ENCODE peak calls at places on chromosomes 1 and 21, in six cellular contexts. Y is lung; K is H9; R is esophagus muscularis mucosa; C is uterus; G is naive thymus-derived CD4-positive, alpha-beta T cell. Z is an unnamed sample. For H3K4me1, the result is how much of the 10 kb centered on the place peaks cover.

GRCh38 chr1:198701250-198701649 is 62.4 kb downstream of the PTPRC start:
- DNase-seq in R (no peak), Y (no peak), C (no peak), K (no peak), G (no peak), Z (no peak)

GRCh38 chr1:30906631-30907389 is 1.7 kb downstream of the SDC3 start:
- DNase-seq in Y (no peak), K (no peak), G (no peak), R (no peak), C (peak), Z (no peak)

GRCh38 chr1:100584761-100585745 is 47.1 kb downstream of the GPR88 start:
- DNase-seq in Y (no peak), K (no peak), G (no peak), R (no peak), C (no peak), Z (no peak)

GRCh38 chr1:94898486-94899385 is 28.2 kb downstream of the CNN3 start:
- DNase-seq in G (no peak), R (no peak), K (no peak), C (no peak), Y (peak), Z (no peak)

GRCh38 chr1:3409737-3410434 is 44.6 kb upstream of the ARHGEF16 start:
- DNase-seq in G (no peak), K (peak), C (peak), R (no peak), Y (no peak), Z (peak)

GRCh38 chr1:161691846-161692245 is 15.2 kb upstream of the FCRLA start:
- DNase-seq in R (no peak), K (no peak), Y (no peak), G (no peak), C (no peak), Z (no peak)

GRCh38 chr1:211619033-211619996 is 40.4 kb upstream of the SLC30A1 start:
- DNase-seq in C (no peak), R (no peak), Y (no peak), G (no peak), K (no peak), Z (no peak)

GRCh38 chr1:231879296-231879695 is 252.7 kb downstream of the DISC1 start:
- DNase-seq in G (no peak), K (no peak), C (no peak), Y (no peak), R (no peak), Z (no peak)

GRCh38 chr1:241608379-241609033 is 31.7 kb downstream of the CHML start:
- DNase-seq in K (no peak), Y (no peak), C (no peak), G (no peak), R (no peak), Z (no peak)

GRCh38 chr1:243734311-243734700 is 115.7 kb downstream of the AKT3 start:
- DNase-seq in C (no peak), R (no peak), G (no peak), Y (no peak), K (no peak), Z (no peak)

GRCh38 chr21:46559291-46559983 is 45.4 kb downstream of the S100B start:
- DNase-seq in C (no peak), R (peak), K (no peak), Y (no peak), G (peak), Z (no peak)

GRCh38 chr1:16167331-16168143 is 11.7 kb upstream of the EPHA2 start:
- DNase-seq in K (peak), G (peak), R (no peak), C (no peak), Y (no peak), Z (no peak)

GRCh38 chr1:178702141-178702540 is 22.9 kb upstream of the RALGPS2 start:
- DNase-seq in Y (no peak), K (no peak), C (no peak), R (no peak), G (no peak), Z (no peak)

GRCh38 chr1:213692236-213692831 is 295.4 kb upstream of the PROX1 start:
- DNase-seq in C (no peak), G (no peak), K (no peak), Y (no peak), R (no peak), Z (no peak)

GRCh38 chr1:208088319-208088718 is 155.9 kb downstream of the PLXNA2 start:
- DNase-seq in G (no peak), R (no peak), K (no peak), C (no peak), Y (no peak), Z (no peak)

GRCh38 chr1:65225179-65225578 is 77.2 kb downstream of the AK4 start:
- DNase-seq in K (no peak), Y (no peak), C (no peak), G (no peak), R (peak), Z (no peak)

GRCh38 chr1:91803847-91804545 is 82.0 kb downstream of the TGFBR3 start:
- DNase-seq in R (no peak), C (no peak), G (peak), Y (no peak), K (no peak), Z (no peak)

GRCh38 chr1:227942021-227942715 is 5.6 kb downstream of the WNT9A start:
- DNase-seq in K (peak), C (no peak), G (no peak), R (no peak), Y (no peak), Z (peak)

GRCh38 chr1:46942086-46942485 is 810 bp upstream of the CYP4A11 start:
- DNase-seq in K (no peak), G (no peak), C (no peak), R (no peak), Y (no peak), Z (no peak)

GRCh38 chr1:172269084-172269483 is 151.4 kb upstream of the C1orf105 start:
- DNase-seq in R (no peak), Y (no peak), K (no peak), C (no peak), G (no peak), Z (no peak)

GRCh38 chr21:44522753-44523204 is 17.2 kb downstream of the KRTAP10-1 start:
- DNase-seq in R (no peak), C (no peak), K (no peak), G (no peak), Y (no peak), Z (no peak)

GRCh38 chr1:207021876-207022596 is 10.5 kb downstream of the C1orf116 start:
- DNase-seq in R (peak), C (no peak), Y (no peak), K (no peak), G (no peak), Z (no peak)

GRCh38 chr1:207025144-207025880 is 7.2 kb downstream of the C1orf116 start:
- DNase-seq in C (no peak), G (no peak), Y (no peak), K (peak), R (peak), Z (no peak)

GRCh38 chr1:207022996-207023679 is 9.4 kb downstream of the C1orf116 start:
- DNase-seq in Y (no peak), K (no peak), C (no peak), G (no peak), R (peak), Z (no peak)

GRCh38 chr1:207026177-207026576 is 6.4 kb downstream of the C1orf116 start:
- DNase-seq in R (no peak), G (no peak), Y (no peak), K (no peak), C (no peak), Z (no peak)

DNA sequence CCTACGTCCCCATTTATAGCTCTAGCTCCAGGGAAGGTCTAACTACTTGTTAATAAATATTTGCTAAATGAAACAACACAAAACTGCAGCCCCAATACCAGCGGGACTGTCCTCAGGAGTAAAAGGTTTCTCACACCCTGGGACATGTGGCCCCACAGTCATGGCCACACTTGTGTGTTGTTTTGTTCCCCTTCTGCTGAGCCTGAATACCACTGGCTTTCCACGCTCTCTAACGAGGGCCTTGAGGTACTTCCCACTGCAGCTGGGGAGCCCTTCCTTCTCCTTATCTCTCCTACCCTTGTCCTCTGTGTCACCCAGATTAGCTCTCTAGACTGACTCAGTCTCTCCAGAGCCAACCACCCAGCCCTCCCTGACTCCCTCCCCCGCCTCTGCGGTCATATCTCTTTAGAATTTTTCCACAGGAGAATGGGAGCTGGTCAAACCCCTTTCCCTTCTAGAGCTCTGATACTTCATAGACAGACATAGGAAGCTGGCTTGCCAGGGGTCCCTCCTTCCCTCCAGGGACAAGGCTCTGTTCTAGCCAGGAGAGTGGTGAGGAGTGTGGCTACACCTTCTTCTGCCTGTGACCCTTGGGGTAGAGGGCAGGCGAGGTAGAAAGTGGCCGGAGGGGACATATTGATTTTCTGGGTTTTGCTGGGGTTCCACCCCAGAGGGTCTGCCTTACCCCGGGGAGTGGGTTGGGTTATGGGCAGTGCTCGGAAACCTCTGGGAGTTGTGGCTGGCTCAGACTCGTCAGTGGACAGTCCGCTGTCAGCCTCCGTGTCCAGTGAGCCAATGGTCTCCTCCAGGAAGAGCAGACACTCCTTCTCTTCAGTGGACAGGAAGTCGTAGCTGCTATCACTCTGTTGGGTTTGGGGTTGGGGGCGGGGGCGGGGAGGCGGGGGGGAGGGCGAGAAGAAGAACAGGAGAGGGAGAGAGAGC is 8.1 kb downstream of the C1orf116 start:
- DNase-seq in Y (no peak), C (no peak), R (no peak), K (no peak), G (no peak), Z (no peak)
- H3K27ac ChIP-seq in Y (peak), C (no peak), R (peak), K (no peak), G (peak), Z (no peak)

GRCh38 chr1:156494309-156494895 is 6.2 kb downstream of the MEF2D start:
- DNase-seq in Y (no peak), C (peak), R (no peak), K (no peak), G (no peak), Z (peak)

GRCh38 chr1:156493749-156494148 is 6.8 kb downstream of the MEF2D start:
- DNase-seq in K (no peak), G (no peak), R (no peak), C (no peak), Y (no peak), Z (no peak)

GRCh38 chr1:156497078-156497742 is 3.4 kb downstream of the MEF2D start:
- DNase-seq in G (no peak), C (peak), K (no peak), R (no peak), Y (no peak), Z (peak)

GRCh38 chr1:156496211-156496761 is 4.3 kb downstream of the MEF2D start:
- DNase-seq in K (no peak), Y (no peak), R (no peak), G (no peak), C (peak), Z (no peak)

DNA sequence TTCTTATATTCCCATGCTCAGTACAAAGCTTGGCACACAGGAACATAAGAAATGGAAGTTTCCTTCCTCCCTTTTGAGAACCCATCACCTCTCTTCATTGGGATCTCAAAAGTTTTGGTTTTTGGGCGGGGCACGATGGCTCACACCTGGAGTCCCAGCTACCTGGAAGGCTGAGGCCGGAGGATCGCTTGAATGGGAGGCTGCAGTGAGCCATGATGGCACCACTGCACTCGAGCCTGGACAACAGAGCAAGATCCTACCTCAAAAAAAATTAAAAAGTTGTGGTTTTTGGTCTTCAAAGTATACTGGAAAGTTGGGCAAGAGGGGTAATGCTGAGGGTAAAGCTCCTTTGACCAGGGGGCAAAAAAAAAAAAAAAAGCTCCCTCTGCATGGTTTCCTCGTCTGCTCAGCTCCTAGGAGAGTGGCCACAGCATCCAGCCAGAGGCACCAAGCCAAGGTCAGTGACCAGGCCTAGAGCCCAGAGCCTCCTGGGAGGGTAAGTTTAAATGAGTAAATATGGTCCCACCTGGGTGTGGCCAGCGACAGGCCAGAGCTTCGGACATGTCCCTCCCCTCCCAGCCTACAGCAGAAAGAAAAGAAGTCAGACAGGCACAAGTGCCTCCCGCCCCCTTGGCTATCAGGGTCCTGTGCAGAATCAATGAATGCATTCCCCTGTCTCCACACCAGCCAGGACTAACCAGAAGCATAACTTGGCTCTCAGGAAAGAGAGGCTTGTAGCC is 5.0 kb downstream of the MEF2D start:
- DNase-seq in G (no peak), Y (no peak), C (no peak), R (no peak), K (no peak), Z (peak)
- H3K4me1 ChIP-seq in G (half or more), Y (half or more), C (under half), R (half or more), K (under half), Z (half or more)

DNA sequence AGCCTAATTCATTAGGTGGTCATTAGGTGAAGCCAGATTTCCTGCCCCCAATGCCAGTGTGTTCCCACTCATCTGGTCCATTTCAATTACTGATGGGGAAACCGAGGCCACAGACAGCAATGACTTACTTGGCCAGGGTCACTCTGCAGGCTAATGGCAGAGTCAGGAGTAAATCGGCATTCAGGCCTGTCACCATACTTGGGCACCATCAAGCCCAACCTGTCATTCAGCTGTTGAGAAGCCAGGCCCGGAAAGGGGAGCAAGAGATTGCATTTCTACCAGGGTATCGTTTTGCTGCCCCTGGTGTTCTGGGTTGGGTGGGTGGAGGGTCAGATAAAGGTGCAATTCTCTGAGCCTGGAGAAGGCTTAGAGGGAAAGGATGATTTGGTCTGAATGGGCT is 8.0 kb upstream of the TMEM61 start:
- DNase-seq in Y (no peak), R (no peak), C (no peak), G (no peak), K (no peak), Z (no peak)
- H3K27ac ChIP-seq in Y (no peak), R (peak), C (no peak), G (no peak), K (no peak), Z (peak)

DNA sequence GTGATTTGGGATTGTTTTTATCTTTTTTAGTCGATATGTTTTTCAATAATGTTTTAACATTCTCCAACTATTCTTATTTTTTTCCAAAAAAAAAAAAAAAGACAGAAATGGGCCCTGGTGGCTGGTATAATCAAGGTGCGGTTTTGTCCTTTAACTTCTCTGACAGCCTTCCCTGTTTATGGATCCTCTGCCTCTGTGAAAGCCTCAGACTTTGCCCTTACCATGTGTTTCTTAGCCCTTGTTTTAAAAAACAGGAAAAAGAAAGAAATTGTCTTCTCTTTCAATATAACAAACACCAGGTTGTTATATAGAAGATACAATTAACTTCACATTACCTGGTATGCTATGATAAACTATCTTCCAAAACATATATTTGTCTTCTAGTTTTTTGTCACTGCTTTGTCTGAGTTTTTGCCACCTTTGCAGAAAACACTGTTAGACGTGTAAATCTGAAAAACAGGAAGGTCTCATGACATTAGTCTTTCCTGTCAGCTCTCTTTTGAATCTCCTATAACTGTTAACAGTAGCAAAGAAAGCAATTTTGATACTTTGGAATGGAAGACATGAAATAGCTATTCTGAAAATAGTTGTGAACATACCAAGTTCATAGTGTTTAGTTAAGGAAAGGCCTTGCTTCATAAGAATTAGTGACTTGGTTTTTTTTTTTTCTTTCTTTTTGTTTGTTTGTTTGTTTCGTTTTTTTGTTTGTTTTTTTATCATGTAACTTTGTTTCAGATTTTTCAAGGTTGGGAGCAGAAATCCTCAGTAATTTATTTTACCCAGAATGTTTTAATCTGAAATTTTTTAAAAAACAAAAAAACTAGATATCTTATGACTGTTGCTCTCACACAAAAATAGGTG is 31.7 kb upstream of the CACYBP start:
- DNase-seq in Y (no peak), K (no peak), R (no peak), G (peak), C (no peak), Z (no peak)
- H3K4me1 ChIP-seq in Y (under half), K (under half), R (half or more), G (half or more), C (under half), Z (under half)

DNA sequence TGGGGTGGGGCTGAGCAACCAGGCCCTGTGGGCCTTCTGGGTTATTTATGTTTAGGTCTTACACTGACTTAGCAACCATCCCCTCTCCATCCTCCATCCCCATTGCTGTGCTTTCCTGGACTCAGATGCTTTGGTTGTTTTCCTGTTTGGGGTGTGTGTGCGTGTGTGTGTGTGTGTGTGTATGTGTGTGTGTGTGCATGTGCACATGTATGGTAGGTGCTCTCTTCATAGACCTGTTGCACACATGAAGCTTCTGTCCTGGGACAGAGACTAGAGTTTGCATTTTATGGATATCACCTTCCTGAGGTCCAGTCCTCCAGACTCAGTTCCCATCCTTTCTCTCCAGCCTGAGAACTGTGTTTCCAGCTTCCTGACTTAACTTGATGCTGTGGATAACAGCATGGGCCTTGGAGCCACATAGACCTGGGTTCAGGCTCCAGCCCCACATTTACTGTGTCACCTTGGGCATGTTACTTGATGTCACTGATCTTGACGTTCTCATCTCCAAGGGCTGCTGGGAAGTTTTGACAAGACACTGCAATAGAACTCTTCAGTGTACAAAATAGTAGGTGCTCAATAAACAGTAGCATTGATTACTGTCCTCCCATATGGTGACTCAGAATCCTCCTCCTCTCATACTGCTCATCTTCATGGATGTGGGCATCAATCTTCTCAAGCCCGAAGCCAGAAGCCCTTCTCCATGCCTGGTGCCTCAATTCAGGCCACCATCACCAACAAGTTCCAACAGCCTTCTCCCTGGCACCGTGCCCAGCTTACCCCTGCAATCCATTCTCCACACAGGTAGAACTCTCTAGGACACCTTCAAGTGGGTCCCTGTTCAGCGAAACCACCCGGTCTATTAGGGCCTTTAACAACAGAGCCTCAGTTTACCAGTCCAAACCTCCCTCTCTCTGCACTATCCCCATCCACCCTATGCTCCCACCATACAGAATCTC is 181.8 kb upstream of the EDN2 start:
- DNase-seq in R (no peak), G (no peak), K (no peak), Y (no peak), C (no peak), Z (no peak)
- H3K27ac ChIP-seq in R (no peak), G (peak), K (no peak), Y (no peak), C (no peak), Z (no peak)

DNA sequence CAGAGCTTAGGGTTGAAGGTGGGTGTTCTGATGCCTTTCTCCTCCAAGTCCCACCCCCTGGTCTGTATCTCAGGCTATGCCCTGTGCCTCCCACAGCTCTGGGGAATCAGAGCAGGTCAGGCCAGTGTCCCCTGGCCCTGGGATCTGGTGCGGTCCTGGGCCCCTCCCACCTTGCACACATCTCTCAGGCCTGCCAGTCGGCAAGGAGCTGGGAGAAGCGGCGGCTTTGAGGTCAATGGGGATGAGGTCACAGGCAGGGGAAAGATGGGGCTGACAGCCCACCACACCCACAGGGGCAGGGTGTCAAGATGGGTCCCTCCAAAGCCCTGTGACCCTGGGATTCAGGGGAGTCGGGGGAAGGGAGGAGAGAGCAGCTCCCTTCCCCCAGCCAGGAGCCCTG is 65.4 kb upstream of the CASZ1 start:
- DNase-seq in K (no peak), Y (no peak), C (no peak), G (no peak), R (no peak), Z (no peak)
- H3K4me1 ChIP-seq in K (under half), Y (under half), C (under half), G (under half), R (under half), Z (half or more)